ENCODE peak calls at places on chromosomes 3 and 15, in six cellular contexts. D is ovary, L is suprapubic skin, F is stomach, S is sigmoid colon, W is transverse colon. A is an unnamed sample. For H3K4me1, the result is how much of the 10 kb centered on the place peaks cover.

GRCh38 chr15:96043586-96044171 is 286.8 kb upstream of the NR2F2 start:
- DNase-seq in W (no peak), S (no peak), F (no peak), L (no peak), D (no peak), A (peak)

GRCh38 chr15:98103570-98103969 is 143.1 kb downstream of the ARRDC4 start:
- DNase-seq in D (no peak), L (no peak), S (no peak), F (no peak), W (no peak), A (no peak)

GRCh38 chr15:40829155-40829554 is 647 bp upstream of the PPP1R14D start:
- DNase-seq in S (no peak), D (no peak), W (peak), L (no peak), F (no peak), A (no peak)

GRCh38 chr3:105253225-105253624 is 113.5 kb upstream of the ALCAM start:
- DNase-seq in F (peak), W (no peak), D (no peak), L (no peak), S (no peak), A (no peak)

GRCh38 chr15:70248116-70249025 is 150.7 kb upstream of the TLE3 start:
- DNase-seq in L (peak), F (no peak), W (no peak), S (peak), D (peak), A (no peak)

GRCh38 chr3:72492240-72492639 is 356.0 kb downstream of the SHQ1 start:
- DNase-seq in S (peak), L (peak), W (peak), F (no peak), D (no peak), A (no peak)

GRCh38 chr3:111911446-111911845 is 52.4 kb downstream of the PHLDB2 start:
- DNase-seq in L (no peak), F (no peak), W (no peak), D (no peak), S (no peak), A (no peak)

GRCh38 chr3:99248130-99248529 is 346.6 kb upstream of the DCBLD2 start:
- DNase-seq in D (no peak), L (no peak), W (no peak), F (no peak), S (no peak), A (no peak)

GRCh38 chr3:190517696-190518095 is 3.8 kb downstream of the IL1RAP start:
- DNase-seq in S (no peak), F (no peak), D (no peak), W (no peak), L (no peak), A (no peak)

GRCh38 chr3:185582236-185582635 is 3.9 kb upstream of the SENP2 start:
- DNase-seq in D (no peak), F (no peak), S (no peak), W (no peak), L (no peak), A (no peak)

GRCh38 chr3:14244521-14244920 is 65.9 kb downstream of the LSM3 start:
- DNase-seq in D (no peak), W (no peak), F (no peak), S (no peak), L (no peak), A (no peak)
- H3K4me1 ChIP-seq in D (under half), W (under half), F (under half), S (under half), L (under half), A (under half)

GRCh38 chr3:14406336-14406735 is 3.9 kb downstream of the SLC6A6 start:
- DNase-seq in L (no peak), S (no peak), W (no peak), D (no peak), F (no peak), A (no peak)
- H3K27ac ChIP-seq in L (no peak), S (peak), W (peak), D (no peak), F (peak), A (no peak)

GRCh38 chr15:60373327-60373726 is 24.5 kb downstream of the ANXA2 start:
- DNase-seq in F (no peak), D (no peak), S (no peak), W (no peak), L (no peak), A (no peak)

GRCh38 chr15:60373745-60374144 is 24.0 kb downstream of the ANXA2 start:
- DNase-seq in D (no peak), F (no peak), S (no peak), W (no peak), L (no peak), A (no peak)

GRCh38 chr15:60374209-60374608 is 23.6 kb downstream of the ANXA2 start:
- DNase-seq in F (no peak), L (no peak), W (no peak), D (no peak), S (no peak), A (no peak)

GRCh38 chr15:60375255-60375809 is 22.5 kb downstream of the ANXA2 start:
- DNase-seq in W (no peak), L (no peak), D (no peak), S (no peak), F (no peak), A (no peak)

DNA sequence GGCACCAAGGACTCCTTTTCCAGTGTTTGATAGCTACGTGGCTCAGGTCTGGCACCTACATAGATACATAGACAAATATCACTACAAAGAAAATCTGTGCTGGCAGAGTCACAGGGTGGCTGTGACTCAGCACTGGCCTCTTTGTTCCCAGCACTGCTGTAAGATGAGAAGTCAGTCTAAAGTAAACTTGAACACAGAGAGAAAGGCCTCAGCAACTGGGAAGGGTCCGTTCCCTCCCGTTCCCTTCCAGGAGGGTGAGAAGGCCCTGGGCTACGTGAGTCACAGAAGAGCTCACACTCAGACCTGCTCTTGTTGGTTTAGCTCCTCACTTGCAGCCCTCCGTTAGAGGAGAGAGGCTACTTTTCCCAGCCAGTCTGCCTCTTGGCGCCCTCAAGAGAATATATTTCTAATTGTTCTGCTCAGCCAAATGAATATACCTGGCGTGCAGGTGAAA is 23.1 kb downstream of the ANXA2 start:
- DNase-seq in W (no peak), L (no peak), F (peak), D (no peak), S (peak), A (no peak)
- TF ChIP-seq EP300 in W (no peak), L (no peak), F (no peak), D (no peak), S (no peak), A (no peak)

DNA sequence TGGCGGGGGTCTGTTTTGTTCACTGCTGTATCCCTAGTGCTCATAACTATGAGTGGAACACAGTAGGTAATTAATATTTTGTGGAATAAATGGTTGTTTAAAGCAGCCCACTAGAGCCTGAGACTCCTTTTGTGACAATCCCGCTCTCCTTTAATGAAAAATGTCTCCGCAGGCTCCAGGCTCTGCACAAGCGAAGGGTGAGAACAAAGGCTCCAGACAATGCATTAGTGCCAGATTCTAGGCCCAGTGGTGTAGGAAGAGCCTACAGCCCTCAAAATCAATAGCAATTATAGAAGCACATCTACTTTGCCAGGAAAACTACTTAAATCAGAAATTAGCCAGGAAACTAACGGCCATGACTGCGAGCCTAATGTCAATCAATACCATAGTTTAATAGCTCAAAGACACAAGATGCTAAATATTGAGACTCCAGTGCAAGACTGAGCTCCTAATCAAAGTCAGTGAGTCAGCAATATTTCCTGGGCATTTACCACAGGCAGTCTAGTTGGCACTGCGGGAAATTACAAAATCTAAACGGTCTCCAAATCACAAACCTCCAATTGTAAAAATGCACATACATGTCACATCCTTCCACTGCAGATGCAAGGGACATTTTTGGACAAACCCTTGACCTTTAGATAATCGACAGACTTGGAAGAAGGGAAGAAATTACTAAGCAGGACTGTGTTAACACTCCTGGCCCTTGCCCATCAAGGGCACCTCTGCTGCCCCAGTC is 2.3 kb downstream of the ANXA2 start:
- DNase-seq in S (no peak), L (no peak), W (no peak), F (no peak), D (no peak), A (no peak)
- H3K4me1 ChIP-seq in S (half or more), L (half or more), W (half or more), F (half or more), D (under half), A (half or more)

GRCh38 chr15:39246523-39246922 is 334.4 kb upstream of the THBS1 start:
- DNase-seq in D (no peak), F (no peak), W (no peak), L (no peak), S (no peak), A (no peak)
- H3K27ac ChIP-seq in D (no peak), F (no peak), W (no peak), L (no peak), S (no peak), A (no peak)

DNA sequence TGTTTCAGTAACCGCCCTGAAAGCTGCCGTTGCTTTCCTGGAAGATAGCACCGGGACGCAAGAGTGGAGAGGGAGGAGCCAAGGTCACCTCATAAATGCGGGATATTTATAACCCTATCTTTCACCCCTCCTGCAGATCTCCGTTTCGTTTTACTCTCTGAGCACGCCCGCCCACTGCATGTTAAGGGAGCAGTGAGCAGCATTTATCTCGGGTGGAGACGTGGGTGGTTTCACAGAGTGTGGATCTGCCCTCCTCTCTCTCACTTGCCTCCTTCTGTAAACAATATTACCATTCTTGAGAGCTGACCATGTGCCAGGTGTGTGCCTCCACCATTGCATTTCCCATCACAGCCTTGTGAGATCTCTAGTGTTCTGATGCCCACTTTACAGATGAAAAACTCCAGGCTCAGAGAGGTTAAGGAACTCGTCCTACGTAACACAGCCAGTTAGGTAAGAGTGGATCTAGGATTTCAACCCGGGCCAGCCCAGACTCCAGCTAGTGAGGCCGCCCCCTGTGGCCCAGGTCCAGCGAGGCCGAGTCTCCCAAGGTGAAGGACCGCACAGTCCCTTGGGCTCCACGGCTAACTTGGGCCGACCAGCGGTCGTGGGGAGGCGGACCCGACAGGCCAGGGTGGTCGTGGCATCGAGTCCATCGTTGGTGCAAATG is 16.9 kb upstream of the SEMA4B start:
- DNase-seq in L (peak), S (peak), F (peak), W (peak), D (peak), A (no peak)
- TF ChIP-seq EP300 in L (no peak), S (peak), F (peak), W (peak), D (peak), A (peak)

GRCh38 chr3:108124337-108125150 is 33.7 kb upstream of the CD47 start:
- DNase-seq in W (peak), L (no peak), D (no peak), S (no peak), F (no peak), A (no peak)

GRCh38 chr3:108127301-108127988 is 36.6 kb upstream of the CD47 start:
- DNase-seq in F (no peak), L (no peak), D (no peak), W (peak), S (no peak), A (no peak)

GRCh38 chr3:108126348-108126747 is 35.5 kb upstream of the CD47 start:
- DNase-seq in S (no peak), L (no peak), W (no peak), F (no peak), D (no peak), A (no peak)

GRCh38 chr3:108125151-108125540 is 34.3 kb upstream of the CD47 start:
- DNase-seq in S (no peak), D (no peak), W (no peak), F (no peak), L (no peak), A (no peak)

GRCh38 chr3:108125550-108126071 is 34.8 kb upstream of the CD47 start:
- DNase-seq in W (peak), S (no peak), F (no peak), L (no peak), D (no peak), A (no peak)
- H3K4me1 ChIP-seq in W (under half), S (under half), F (under half), L (under half), D (under half), A (under half)

GRCh38 chr3:155704041-155704440 is 40.8 kb downstream of the PLCH1 start:
- DNase-seq in S (no peak), L (no peak), D (no peak), W (no peak), F (no peak), A (no peak)
- H3K27ac ChIP-seq in S (peak), L (no peak), D (no peak), W (no peak), F (no peak), A (peak)